ENCODE peak calls at places on chromosomes 6 and 20, in nine cellular contexts. L is right lobe of liver; Y is brain microvascular endothelial cell; B is CD8-positive, alpha-beta T cell; C is RWPE1; Q is pancreas; D is left ventricle myocardium inferior; I is GM23338; S is Panc1. O is an unnamed sample.

GRCh38 chr6:125746731-125747588 is 2.5 kb upstream of the HEY2 start:
- DNase-seq in D (peak), Q (peak), S (no peak), C (no peak), L (peak), I (peak), Y (peak), B (peak), O (peak)

GRCh38 chr6:108800510-108800909 is 47.7 kb upstream of the ARMC2 start:
- DNase-seq in C (no peak), Q (no peak), D (no peak), Y (no peak), S (no peak), B (no peak), L (no peak), I (no peak), O (peak)

GRCh38 chr6:34011298-34011697 is 134.6 kb downstream of the GRM4 start:
- DNase-seq in B (no peak), L (no peak), C (no peak), I (no peak), D (no peak), S (no peak), Q (no peak), Y (no peak), O (no peak)

GRCh38 chr6:161048636-161049035 is 57.1 kb downstream of the MAP3K4 start:
- DNase-seq in B (no peak), L (no peak), S (no peak), I (no peak), Q (no peak), Y (peak), C (no peak), D (no peak), O (no peak)

GRCh38 chr20:6623989-6624388 is 143.5 kb upstream of the BMP2 start:
- DNase-seq in C (no peak), B (no peak), Q (no peak), Y (no peak), S (no peak), L (no peak), D (no peak), I (peak), O (no peak)

GRCh38 chr6:157962601-157963084 is 19.0 kb upstream of the SYNJ2 start:
- DNase-seq in I (no peak), Q (no peak), B (no peak), Y (peak), S (no peak), C (no peak), L (no peak), D (no peak), O (no peak)

GRCh38 chr20:7843613-7844012 is 96.6 kb downstream of the HAO1 start:
- DNase-seq in I (no peak), B (no peak), Y (no peak), C (no peak), L (no peak), D (no peak), Q (no peak), S (no peak), O (no peak)

GRCh38 chr6:45576648-45577624 is 199.2 kb upstream of the SUPT3H start:
- DNase-seq in L (no peak), B (no peak), C (no peak), I (no peak), Q (no peak), Y (no peak), S (no peak), D (peak), O (no peak)

GRCh38 chr20:10357974-10358373 is 76.0 kb downstream of the MKKS start:
- DNase-seq in I (no peak), L (no peak), Q (no peak), C (peak), Y (no peak), D (no peak), B (no peak), S (no peak), O (no peak)

GRCh38 chr20:16243470-16243869 is 329.8 kb downstream of the KIF16B start:
- DNase-seq in B (no peak), I (no peak), S (no peak), Y (no peak), D (no peak), L (no peak), C (no peak), Q (no peak), O (no peak)

GRCh38 chr6:168255283-168255881 is 64.2 kb downstream of the DACT2 start:
- DNase-seq in Y (no peak), D (no peak), B (no peak), Q (no peak), C (no peak), L (no peak), S (no peak), I (no peak), O (no peak)
- H3K27ac ChIP-seq in Y (no peak), D (no peak), B (no peak), Q (no peak), C (no peak), L (no peak), S (no peak), I (no peak), O (no peak)

GRCh38 chr6:113449051-113449450 is 408.1 kb upstream of the MARCKS start:
- DNase-seq in D (no peak), Q (no peak), B (no peak), C (peak), I (no peak), L (no peak), S (no peak), Y (peak), O (no peak)
- H3K27ac ChIP-seq in D (no peak), Q (no peak), B (no peak), C (no peak), I (no peak), L (no peak), S (no peak), Y (peak), O (no peak)

GRCh38 chr20:21632031-21632430 is 73.4 kb upstream of the PAX1 start:
- DNase-seq in L (no peak), I (no peak), D (no peak), S (no peak), C (no peak), Y (no peak), B (no peak), Q (no peak), O (no peak)

GRCh38 chr20:21633829-21634228 is 71.6 kb upstream of the PAX1 start:
- DNase-seq in B (no peak), D (no peak), S (no peak), I (no peak), C (no peak), Q (no peak), L (no peak), Y (no peak), O (no peak)

GRCh38 chr20:21628800-21629199 is 76.7 kb upstream of the PAX1 start:
- DNase-seq in I (no peak), Q (no peak), C (no peak), S (no peak), Y (no peak), D (no peak), B (no peak), L (no peak), O (no peak)

GRCh38 chr20:21632654-21633053 is 72.8 kb upstream of the PAX1 start:
- DNase-seq in Q (no peak), Y (no peak), B (no peak), S (no peak), I (no peak), C (no peak), D (no peak), L (no peak), O (no peak)
- H3K27ac ChIP-seq in Q (no peak), Y (no peak), B (no peak), S (no peak), I (no peak), C (no peak), D (no peak), L (no peak), O (no peak)

GRCh38 chr20:1672728-1673127 is 15.1 kb upstream of the SIRPG start:
- DNase-seq in Q (no peak), C (no peak), Y (no peak), B (no peak), D (no peak), I (no peak), L (no peak), S (no peak), O (no peak)
- H3K27ac ChIP-seq in Q (no peak), C (no peak), Y (no peak), B (peak), D (no peak), I (no peak), L (no peak), S (no peak), O (no peak)

O was measured in tibial artery.